ENCODE peak calls at places on chromosomes 3 and 15, in four cellular contexts. S is neural progenitor cell, O is DND-41, N is cardiac muscle cell. B is an unnamed sample. For H3K36me3, the result is how much of the 10 kb centered on the place peaks cover.

GRCh38 chr3:193790086-193790990 is 197.3 kb downstream of the OPA1 start:
- DNase-seq in O (no peak), N (no peak), S (no peak), B (no peak)

GRCh38 chr3:120454076-120454689 is 3.4 kb upstream of the FSTL1 start:
- DNase-seq in O (no peak), S (no peak), N (no peak), B (no peak)

GRCh38 chr3:158770254-158771017 is 31.4 kb upstream of the MFSD1 start:
- DNase-seq in S (no peak), N (no peak), O (no peak), B (no peak)

GRCh38 chr15:31236184-31237041 is 90.2 kb upstream of the KLF13 start:
- DNase-seq in S (no peak), O (no peak), N (peak), B (no peak)

GRCh38 chr3:69443554-69443953 is 57.7 kb upstream of the FRMD4B start:
- DNase-seq in O (no peak), S (no peak), N (no peak), B (no peak)

GRCh38 chr3:14253983-14254382 is 75.4 kb downstream of the LSM3 start:
- DNase-seq in O (no peak), N (no peak), S (no peak), B (no peak)

GRCh38 chr3:181847276-181847675 is 135.6 kb downstream of the SOX2 start:
- DNase-seq in S (no peak), O (no peak), N (no peak), B (no peak)

GRCh38 chr3:179446501-179446900 is 4.8 kb downstream of the GNB4 start:
- DNase-seq in S (peak), O (no peak), N (peak), B (no peak)

GRCh38 chr3:14363379-14363778 is 39.0 kb upstream of the SLC6A6 start:
- DNase-seq in O (no peak), S (no peak), N (no peak), B (no peak)

GRCh38 chr3:37858742-37859141 is 2.9 kb upstream of the CTDSPL start:
- DNase-seq in N (no peak), S (no peak), O (no peak), B (no peak)

GRCh38 chr3:150023239-150023636 is 52.5 kb upstream of the PFN2 start:
- DNase-seq in S (no peak), O (no peak), N (no peak), B (no peak)

GRCh38 chr15:93515256-93516044 is 426.4 kb upstream of the RGMA start:
- DNase-seq in N (no peak), S (no peak), O (no peak), B (no peak)

GRCh38 chr3:102225407-102226132 is 209.2 kb upstream of the ZPLD1 start:
- DNase-seq in S (peak), N (peak), O (no peak), B (no peak)

GRCh38 chr3:180977498-180977897 is 12.0 kb downstream of the DNAJC19 start:
- DNase-seq in O (no peak), N (no peak), S (no peak), B (no peak)

GRCh38 chr3:170414202-170414663 is 4.4 kb upstream of the CLDN11 start:
- DNase-seq in S (peak), N (peak), O (peak), B (peak)

GRCh38 chr15:31268911-31269784 is 57.5 kb upstream of the KLF13 start:
- DNase-seq in S (peak), O (peak), N (peak), B (no peak)

GRCh38 chr3:165852710-165853109 is 15.5 kb upstream of the BCHE start:
- DNase-seq in O (no peak), N (no peak), S (no peak), B (no peak)

GRCh38 chr15:100350434-100351226 is 8.9 kb upstream of the ADAMTS17 start:
- DNase-seq in N (no peak), S (no peak), O (no peak), B (no peak)

GRCh38 chr15:23574742-23575141 is 9.3 kb downstream of the MKRN3 start:
- DNase-seq in S (no peak), N (no peak), O (peak), B (no peak)

GRCh38 chr3:14511623-14511965 is 28.5 kb downstream of the GRIP2 start:
- DNase-seq in O (no peak), N (no peak), S (no peak), B (no peak)

GRCh38 chr3:116951610-116952009 is 242.0 kb downstream of the TUSC7 start:
- DNase-seq in S (no peak), N (no peak), O (no peak), B (no peak)

GRCh38 chr3:188889070-188889491 is 282.7 kb upstream of the TPRG1 start:
- DNase-seq in N (no peak), S (no peak), O (no peak), B (no peak)

GRCh38 chr15:43516801-43517353 is 531 bp upstream of the MAP1A start:
- DNase-seq in O (no peak), N (peak), S (no peak), B (no peak)
- H3K4me3 ChIP-seq in O (no peak), N (peak), S (peak), B (peak)

GRCh38 chr15:67384761-67385160 is 130.2 kb downstream of the IQCH start:
- DNase-seq in O (no peak), S (no peak), N (no peak), B (no peak)

GRCh38 chr15:67385971-67386370 is 131.4 kb downstream of the IQCH start:
- DNase-seq in O (no peak), N (no peak), S (no peak), B (no peak)

GRCh38 chr15:67381416-67382045 is 126.9 kb downstream of the IQCH start:
- DNase-seq in S (no peak), O (no peak), N (no peak), B (no peak)

GRCh38 chr15:67382723-67383122 is 128.1 kb downstream of the IQCH start:
- DNase-seq in S (no peak), N (no peak), O (no peak), B (no peak)

GRCh38 chr15:67383903-67384302 is 129.3 kb downstream of the IQCH start:
- DNase-seq in O (no peak), S (no peak), N (no peak), B (no peak)
- TF ChIP-seq CTCF in O (peak), S (peak), N (no peak), B (no peak)

GRCh38 chr3:58888087-58888486 is 161.7 kb downstream of the CFAP20DC start:
- DNase-seq in N (no peak), O (no peak), S (no peak), B (no peak)

GRCh38 chr3:58880182-58880581 is 169.6 kb downstream of the CFAP20DC start:
- DNase-seq in S (no peak), O (no peak), N (no peak), B (no peak)

DNA sequence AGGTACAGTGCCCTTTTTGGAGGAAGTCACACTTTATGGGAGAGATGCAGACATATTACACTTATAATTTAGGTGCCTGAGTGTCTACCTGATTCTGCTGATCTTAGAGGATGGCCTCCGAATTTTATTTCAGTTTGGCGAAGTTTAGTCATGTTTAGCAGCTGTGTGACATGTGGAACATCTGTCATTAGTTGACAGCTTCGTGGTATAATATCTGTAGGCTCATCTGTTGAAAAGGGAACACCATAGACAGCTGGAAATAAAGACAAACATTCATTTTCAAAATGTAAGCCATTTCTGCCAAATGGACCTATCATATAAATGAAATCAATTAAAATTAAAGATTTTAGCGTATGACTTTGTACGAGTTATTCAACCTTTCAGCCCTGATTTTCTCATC is 165.4 kb downstream of the CFAP20DC start:
- DNase-seq in N (no peak), O (no peak), S (no peak), B (no peak)
- H3K36me3 ChIP-seq in N (under half), O (under half), S (under half), B (under half)

DNA sequence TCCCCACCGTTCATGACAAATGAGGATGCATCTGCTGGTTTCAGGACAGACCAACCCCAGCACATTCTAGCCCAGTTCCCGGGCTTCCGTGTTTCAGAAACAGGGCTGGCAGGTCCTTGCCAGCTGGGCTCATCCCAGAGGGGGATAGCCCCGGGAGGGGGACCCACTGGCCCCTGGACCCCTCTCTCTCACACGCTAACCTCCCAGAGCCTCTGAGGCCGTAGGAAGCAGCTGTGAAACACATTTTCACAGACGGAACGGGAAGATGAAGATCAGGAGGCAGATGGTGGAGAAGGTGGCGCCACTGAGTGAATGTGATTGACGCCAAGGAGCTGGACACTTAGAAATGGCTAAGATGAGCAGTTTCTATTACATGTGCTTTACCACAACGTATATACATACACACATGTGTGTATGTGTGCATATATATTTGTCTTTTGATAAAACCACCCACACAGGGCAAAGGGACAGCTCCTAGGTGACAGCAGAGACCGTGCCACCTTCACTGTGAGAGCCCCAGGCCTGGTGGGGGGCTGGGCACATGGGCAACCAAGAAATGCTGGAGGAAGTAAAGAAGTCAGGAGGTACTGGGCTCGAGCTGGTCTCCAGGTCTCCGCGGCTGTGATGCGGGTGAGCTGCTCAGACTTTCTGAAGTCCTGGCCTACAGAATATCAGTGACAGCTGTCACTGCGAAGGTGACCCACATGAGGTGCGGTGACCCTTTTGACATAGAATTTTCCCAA is 168.6 kb upstream of the IQSEC1 start:
- DNase-seq in O (no peak), N (no peak), S (no peak), B (no peak)
- H3K4me3 ChIP-seq in O (no peak), N (no peak), S (no peak), B (no peak)

GRCh38 chr3:81352867-81353266 is 408.6 kb downstream of the GBE1 start:
- DNase-seq in O (no peak), N (peak), S (peak), B (peak)
- TF ChIP-seq CTCF in O (peak), N (peak), S (peak), B (peak)

B was measured in WERI-Rb-1.